ENCODE peak calls at places on chromosomes 3 and 15, in four cellular contexts. One of them, this sample, is unnamed.

GRCh38 chr3:183653209-183654064 is 18.0 kb downstream of the KLHL24 start:
- DNase-seq in cardiac muscle cell: no peak
- DNase-seq in tibial nerve: no peak
- DNase-seq in right cardiac atrium: no peak
- DNase-seq in this sample: no peak

GRCh38 chr3:100496711-100497261 is 4.4 kb downstream of the TMEM45A start:
- DNase-seq in cardiac muscle cell: no peak
- DNase-seq in tibial nerve: no peak
- DNase-seq in right cardiac atrium: no peak
- DNase-seq in this sample: no peak

GRCh38 chr3:151558621-151559020 is 97.8 kb upstream of the IGSF10 start:
- DNase-seq in cardiac muscle cell: no peak
- DNase-seq in tibial nerve: no peak
- DNase-seq in right cardiac atrium: no peak
- DNase-seq in this sample: no peak

GRCh38 chr3:182388506-182388905 is 404.8 kb upstream of the ATP11B start:
- DNase-seq in cardiac muscle cell: no peak
- DNase-seq in tibial nerve: no peak
- DNase-seq in right cardiac atrium: no peak
- DNase-seq in this sample: no peak

GRCh38 chr3:62875103-62876002 is at the start of gene CADPS:
- DNase-seq in cardiac muscle cell: peak; percentile 80
- DNase-seq in tibial nerve: no peak
- DNase-seq in right cardiac atrium: peak; percentile 58
- DNase-seq in this sample: no peak

GRCh38 chr3:152200476-152201422 is 68.0 kb upstream of the MBNL1 start:
- DNase-seq in cardiac muscle cell: no peak
- DNase-seq in tibial nerve: no peak
- DNase-seq in right cardiac atrium: no peak
- DNase-seq in this sample: no peak

GRCh38 chr3:175896655-175897054 is 1037.5 kb downstream of the NAALADL2 start:
- DNase-seq in cardiac muscle cell: no peak
- DNase-seq in tibial nerve: no peak
- DNase-seq in right cardiac atrium: no peak
- DNase-seq in this sample: no peak

GRCh38 chr15:101318810-101319200 is 23.8 kb upstream of the SNRPA1 start:
- DNase-seq in cardiac muscle cell: peak; percentile 51
- DNase-seq in tibial nerve: no peak
- DNase-seq in right cardiac atrium: no peak
- DNase-seq in this sample: no peak

GRCh38 chr3:12138044-12138443 is 20.7 kb downstream of the TIMP4 start:
- DNase-seq in cardiac muscle cell: no peak
- DNase-seq in tibial nerve: no peak
- DNase-seq in right cardiac atrium: no peak
- DNase-seq in this sample: no peak

GRCh38 chr3:186255703-186256331 is 106.2 kb downstream of the DGKG start:
- DNase-seq in cardiac muscle cell: peak; percentile 21
- DNase-seq in tibial nerve: no peak
- DNase-seq in right cardiac atrium: no peak
- DNase-seq in this sample: no peak

GRCh38 chr15:96535148-96535547 is 204.6 kb downstream of the NR2F2 start:
- DNase-seq in cardiac muscle cell: no peak
- DNase-seq in tibial nerve: no peak
- DNase-seq in right cardiac atrium: no peak
- DNase-seq in this sample: no peak

DNA sequence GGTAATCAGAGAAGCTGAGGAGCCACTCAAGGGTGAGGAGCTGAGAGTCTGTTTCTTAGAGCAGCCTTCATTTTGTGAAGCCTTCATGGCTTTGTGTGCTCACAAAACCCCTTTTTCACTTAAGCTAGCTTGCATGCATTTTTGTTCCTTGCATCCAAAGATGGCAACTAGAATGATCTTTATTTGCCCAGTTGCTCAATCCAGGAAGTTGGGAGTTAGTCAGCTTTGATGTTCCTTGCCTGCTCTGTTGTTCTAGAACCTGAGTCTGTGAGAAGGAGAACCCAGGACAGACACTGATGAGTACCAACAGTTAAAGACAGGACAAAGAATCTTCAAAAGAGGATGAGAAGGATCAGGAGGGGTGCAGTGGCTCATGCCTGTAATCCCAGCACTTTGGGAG is 81.8 kb downstream of the IL20RB start:
- DNase-seq in cardiac muscle cell: no peak
- DNase-seq in tibial nerve: no peak
- DNase-seq in right cardiac atrium: no peak
- DNase-seq in this sample: no peak
- H3K4me3 ChIP-seq in cardiac muscle cell: no peak overlapping the region
- H3K4me3 ChIP-seq in tibial nerve: no peak overlapping the region
- H3K4me3 ChIP-seq in right cardiac atrium: no peak overlapping the region
- H3K4me3 ChIP-seq in this sample: no peak overlapping the region

GRCh38 chr15:59251001-59251845 is 44.6 kb downstream of the LDHAL6B start:
- DNase-seq in cardiac muscle cell: no peak
- DNase-seq in tibial nerve: no peak
- DNase-seq in right cardiac atrium: no peak
- DNase-seq in this sample: no peak
- H3K4me3 ChIP-seq in cardiac muscle cell: no peak overlapping the region
- H3K4me3 ChIP-seq in tibial nerve: no peak overlapping the region
- H3K4me3 ChIP-seq in right cardiac atrium: no peak overlapping the region
- H3K4me3 ChIP-seq in this sample: no peak overlapping the region

DNA sequence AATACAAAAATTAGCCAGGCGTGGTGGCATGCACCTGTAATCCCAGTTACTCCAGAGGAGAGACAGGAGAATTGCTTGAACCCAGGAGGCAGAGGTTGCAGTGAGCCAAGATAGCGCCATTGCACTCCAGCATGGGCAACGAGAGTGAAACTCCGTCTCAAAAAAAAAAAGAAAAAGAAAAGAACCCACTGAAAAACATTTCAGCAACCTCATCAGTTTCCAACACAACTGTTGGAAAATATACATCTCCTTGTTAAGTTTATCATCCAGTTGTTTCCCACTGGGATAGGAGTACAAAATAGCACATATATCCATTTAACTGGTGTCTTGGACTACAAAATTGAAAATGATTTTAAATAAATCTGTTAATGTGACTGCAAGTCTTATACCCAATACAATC is 2.2 kb downstream of the RPN1 start:
- DNase-seq in cardiac muscle cell: no peak
- DNase-seq in tibial nerve: no peak
- DNase-seq in right cardiac atrium: no peak
- DNase-seq in this sample: no peak
- H3K4me3 ChIP-seq in cardiac muscle cell: no peak overlapping the region
- H3K4me3 ChIP-seq in tibial nerve: peak overlapping the region; percentile 83
- H3K4me3 ChIP-seq in right cardiac atrium: no peak overlapping the region
- H3K4me3 ChIP-seq in this sample: peak overlapping the region; percentile 88

GRCh38 chr3:55305714-55306485 is 181.2 kb downstream of the WNT5A start:
- DNase-seq in cardiac muscle cell: no peak
- DNase-seq in tibial nerve: peak; percentile 21
- DNase-seq in right cardiac atrium: no peak
- DNase-seq in this sample: no peak
- H3K4me3 ChIP-seq in cardiac muscle cell: no peak overlapping the region
- H3K4me3 ChIP-seq in tibial nerve: no peak overlapping the region
- H3K4me3 ChIP-seq in right cardiac atrium: no peak overlapping the region
- H3K4me3 ChIP-seq in this sample: no peak overlapping the region